ENCODE peak calls at places on chromosomes 1 and 21, in six cellular contexts. One of them, this sample, is unnamed.

GRCh38 chr1:226351709-226352108 is 42.7 kb upstream of the LIN9 start:
- DNase-seq in HuH-7: no peak
- DNase-seq in stimulated activated naive CD8-positive, alpha-beta T cell treated with anti-CD3 and anti-CD28 coated beads, Interleukin-15, Interleukin-2, amounts not matched to agents 100 U/mL and 50 U/mL, for 24 hours: no peak
- DNase-seq in stimulated activated CD4-positive, alpha-beta T cell treated with anti-CD3 and anti-CD28 coated beads, Interleukin-1b, Interleukin-23, amount 100 ng/mL, for 24 hours: no peak
- DNase-seq in HEK293T: no peak
- DNase-seq in neural crest cell: no peak
- DNase-seq in this sample: no peak

GRCh38 chr1:54371038-54371935 is 34.9 kb downstream of the SSBP3 start:
- DNase-seq in stimulated activated CD4-positive, alpha-beta T cell treated with anti-CD3 and anti-CD28 coated beads, Interleukin-1b, Interleukin-23, amount 100 ng/mL, for 24 hours: no peak
- DNase-seq in neural crest cell: no peak
- DNase-seq in stimulated activated naive CD8-positive, alpha-beta T cell treated with anti-CD3 and anti-CD28 coated beads, Interleukin-15, Interleukin-2, amounts not matched to agents 100 U/mL and 50 U/mL, for 24 hours: no peak
- DNase-seq in HuH-7: no peak
- DNase-seq in HEK293T: no peak
- DNase-seq in this sample: peak

GRCh38 chr1:150150511-150151021 is 850 bp downstream of the PLEKHO1 start:
- DNase-seq in neural crest cell: no peak
- DNase-seq in HEK293T: peak
- DNase-seq in HuH-7: peak
- DNase-seq in stimulated activated naive CD8-positive, alpha-beta T cell treated with anti-CD3 and anti-CD28 coated beads, Interleukin-15, Interleukin-2, amounts not matched to agents 100 U/mL and 50 U/mL, for 24 hours: peak
- DNase-seq in stimulated activated CD4-positive, alpha-beta T cell treated with anti-CD3 and anti-CD28 coated beads, Interleukin-1b, Interleukin-23, amount 100 ng/mL, for 24 hours: no peak
- DNase-seq in this sample: peak

GRCh38 chr1:160205242-160205973 is at the start of gene PEA15:
- DNase-seq in stimulated activated naive CD8-positive, alpha-beta T cell treated with anti-CD3 and anti-CD28 coated beads, Interleukin-15, Interleukin-2, amounts not matched to agents 100 U/mL and 50 U/mL, for 24 hours: peak
- DNase-seq in HEK293T: peak
- DNase-seq in HuH-7: peak
- DNase-seq in neural crest cell: peak
- DNase-seq in stimulated activated CD4-positive, alpha-beta T cell treated with anti-CD3 and anti-CD28 coated beads, Interleukin-1b, Interleukin-23, amount 100 ng/mL, for 24 hours: peak
- DNase-seq in this sample: peak

GRCh38 chr1:109483658-109484518 is at the start of gene ATXN7L2:
- DNase-seq in stimulated activated naive CD8-positive, alpha-beta T cell treated with anti-CD3 and anti-CD28 coated beads, Interleukin-15, Interleukin-2, amounts not matched to agents 100 U/mL and 50 U/mL, for 24 hours: peak
- DNase-seq in stimulated activated CD4-positive, alpha-beta T cell treated with anti-CD3 and anti-CD28 coated beads, Interleukin-1b, Interleukin-23, amount 100 ng/mL, for 24 hours: peak
- DNase-seq in HEK293T: peak
- DNase-seq in HuH-7: peak
- DNase-seq in neural crest cell: peak
- DNase-seq in this sample: peak

GRCh38 chr21:42315296-42315891 is at the start of gene TFF3:
- DNase-seq in HuH-7: peak
- DNase-seq in neural crest cell: no peak
- DNase-seq in stimulated activated naive CD8-positive, alpha-beta T cell treated with anti-CD3 and anti-CD28 coated beads, Interleukin-15, Interleukin-2, amounts not matched to agents 100 U/mL and 50 U/mL, for 24 hours: no peak
- DNase-seq in HEK293T: no peak
- DNase-seq in stimulated activated CD4-positive, alpha-beta T cell treated with anti-CD3 and anti-CD28 coated beads, Interleukin-1b, Interleukin-23, amount 100 ng/mL, for 24 hours: no peak
- DNase-seq in this sample: peak

GRCh38 chr1:219261454-219261853 is 87.8 kb downstream of the LYPLAL1 start:
- DNase-seq in HEK293T: no peak
- DNase-seq in neural crest cell: no peak
- DNase-seq in stimulated activated naive CD8-positive, alpha-beta T cell treated with anti-CD3 and anti-CD28 coated beads, Interleukin-15, Interleukin-2, amounts not matched to agents 100 U/mL and 50 U/mL, for 24 hours: no peak
- DNase-seq in stimulated activated CD4-positive, alpha-beta T cell treated with anti-CD3 and anti-CD28 coated beads, Interleukin-1b, Interleukin-23, amount 100 ng/mL, for 24 hours: no peak
- DNase-seq in HuH-7: no peak
- DNase-seq in this sample: no peak

GRCh38 chr1:160767417-160768294 is 28.3 kb upstream of the LY9 start:
- DNase-seq in HuH-7: no peak
- DNase-seq in stimulated activated CD4-positive, alpha-beta T cell treated with anti-CD3 and anti-CD28 coated beads, Interleukin-1b, Interleukin-23, amount 100 ng/mL, for 24 hours: peak
- DNase-seq in HEK293T: no peak
- DNase-seq in stimulated activated naive CD8-positive, alpha-beta T cell treated with anti-CD3 and anti-CD28 coated beads, Interleukin-15, Interleukin-2, amounts not matched to agents 100 U/mL and 50 U/mL, for 24 hours: peak
- DNase-seq in neural crest cell: no peak
- DNase-seq in this sample: no peak

GRCh38 chr21:46355161-46356004 is 31.4 kb downstream of the PCNT start:
- DNase-seq in HEK293T: no peak
- DNase-seq in stimulated activated naive CD8-positive, alpha-beta T cell treated with anti-CD3 and anti-CD28 coated beads, Interleukin-15, Interleukin-2, amounts not matched to agents 100 U/mL and 50 U/mL, for 24 hours: peak
- DNase-seq in neural crest cell: no peak
- DNase-seq in stimulated activated CD4-positive, alpha-beta T cell treated with anti-CD3 and anti-CD28 coated beads, Interleukin-1b, Interleukin-23, amount 100 ng/mL, for 24 hours: no peak
- DNase-seq in HuH-7: no peak
- DNase-seq in this sample: no peak

GRCh38 chr21:40707271-40707670 is 139.7 kb downstream of the DSCAM start:
- DNase-seq in HEK293T: no peak
- DNase-seq in HuH-7: no peak
- DNase-seq in stimulated activated naive CD8-positive, alpha-beta T cell treated with anti-CD3 and anti-CD28 coated beads, Interleukin-15, Interleukin-2, amounts not matched to agents 100 U/mL and 50 U/mL, for 24 hours: no peak
- DNase-seq in stimulated activated CD4-positive, alpha-beta T cell treated with anti-CD3 and anti-CD28 coated beads, Interleukin-1b, Interleukin-23, amount 100 ng/mL, for 24 hours: no peak
- DNase-seq in neural crest cell: no peak
- DNase-seq in this sample: no peak

GRCh38 chr1:171346866-171347265 is 32.9 kb downstream of the FMO4 start:
- DNase-seq in neural crest cell: no peak
- DNase-seq in HEK293T: no peak
- DNase-seq in HuH-7: no peak
- DNase-seq in stimulated activated naive CD8-positive, alpha-beta T cell treated with anti-CD3 and anti-CD28 coated beads, Interleukin-15, Interleukin-2, amounts not matched to agents 100 U/mL and 50 U/mL, for 24 hours: no peak
- DNase-seq in stimulated activated CD4-positive, alpha-beta T cell treated with anti-CD3 and anti-CD28 coated beads, Interleukin-1b, Interleukin-23, amount 100 ng/mL, for 24 hours: no peak
- DNase-seq in this sample: no peak

GRCh38 chr1:15158506-15159165 is 5.1 kb downstream of the TMEM51 start:
- DNase-seq in stimulated activated CD4-positive, alpha-beta T cell treated with anti-CD3 and anti-CD28 coated beads, Interleukin-1b, Interleukin-23, amount 100 ng/mL, for 24 hours: no peak
- DNase-seq in HuH-7: no peak
- DNase-seq in stimulated activated naive CD8-positive, alpha-beta T cell treated with anti-CD3 and anti-CD28 coated beads, Interleukin-15, Interleukin-2, amounts not matched to agents 100 U/mL and 50 U/mL, for 24 hours: no peak
- DNase-seq in neural crest cell: no peak
- DNase-seq in HEK293T: no peak
- DNase-seq in this sample: no peak

GRCh38 chr1:114344656-114345055 is 166.3 kb downstream of the TRIM33 start:
- DNase-seq in stimulated activated naive CD8-positive, alpha-beta T cell treated with anti-CD3 and anti-CD28 coated beads, Interleukin-15, Interleukin-2, amounts not matched to agents 100 U/mL and 50 U/mL, for 24 hours: no peak
- DNase-seq in stimulated activated CD4-positive, alpha-beta T cell treated with anti-CD3 and anti-CD28 coated beads, Interleukin-1b, Interleukin-23, amount 100 ng/mL, for 24 hours: no peak
- DNase-seq in HEK293T: no peak
- DNase-seq in neural crest cell: no peak
- DNase-seq in HuH-7: no peak
- DNase-seq in this sample: no peak

GRCh38 chr1:204513117-204513716 is 3.0 kb upstream of the MDM4 start:
- DNase-seq in neural crest cell: no peak
- DNase-seq in HEK293T: no peak
- DNase-seq in HuH-7: no peak
- DNase-seq in stimulated activated CD4-positive, alpha-beta T cell treated with anti-CD3 and anti-CD28 coated beads, Interleukin-1b, Interleukin-23, amount 100 ng/mL, for 24 hours: no peak
- DNase-seq in stimulated activated naive CD8-positive, alpha-beta T cell treated with anti-CD3 and anti-CD28 coated beads, Interleukin-15, Interleukin-2, amounts not matched to agents 100 U/mL and 50 U/mL, for 24 hours: peak
- DNase-seq in this sample: no peak

GRCh38 chr1:17909634-17910033 is 154.5 kb downstream of the ACTL8 start:
- DNase-seq in stimulated activated naive CD8-positive, alpha-beta T cell treated with anti-CD3 and anti-CD28 coated beads, Interleukin-15, Interleukin-2, amounts not matched to agents 100 U/mL and 50 U/mL, for 24 hours: peak
- DNase-seq in HEK293T: peak
- DNase-seq in neural crest cell: peak
- DNase-seq in HuH-7: no peak
- DNase-seq in stimulated activated CD4-positive, alpha-beta T cell treated with anti-CD3 and anti-CD28 coated beads, Interleukin-1b, Interleukin-23, amount 100 ng/mL, for 24 hours: no peak
- DNase-seq in this sample: no peak

GRCh38 chr1:31765041-31765467 is 914 bp upstream of the ADGRB2 start:
- DNase-seq in stimulated activated CD4-positive, alpha-beta T cell treated with anti-CD3 and anti-CD28 coated beads, Interleukin-1b, Interleukin-23, amount 100 ng/mL, for 24 hours: no peak
- DNase-seq in HuH-7: peak
- DNase-seq in neural crest cell: peak
- DNase-seq in HEK293T: peak
- DNase-seq in stimulated activated naive CD8-positive, alpha-beta T cell treated with anti-CD3 and anti-CD28 coated beads, Interleukin-15, Interleukin-2, amounts not matched to agents 100 U/mL and 50 U/mL, for 24 hours: peak
- DNase-seq in this sample: no peak

GRCh38 chr1:228939881-228940392 is 204.7 kb downstream of the RHOU start:
- DNase-seq in neural crest cell: no peak
- DNase-seq in HuH-7: no peak
- DNase-seq in stimulated activated CD4-positive, alpha-beta T cell treated with anti-CD3 and anti-CD28 coated beads, Interleukin-1b, Interleukin-23, amount 100 ng/mL, for 24 hours: no peak
- DNase-seq in HEK293T: no peak
- DNase-seq in stimulated activated naive CD8-positive, alpha-beta T cell treated with anti-CD3 and anti-CD28 coated beads, Interleukin-15, Interleukin-2, amounts not matched to agents 100 U/mL and 50 U/mL, for 24 hours: no peak
- DNase-seq in this sample: no peak

GRCh38 chr1:113874017-113874879 is 2.7 kb upstream of the PTPN22 start:
- DNase-seq in HEK293T: peak
- DNase-seq in stimulated activated naive CD8-positive, alpha-beta T cell treated with anti-CD3 and anti-CD28 coated beads, Interleukin-15, Interleukin-2, amounts not matched to agents 100 U/mL and 50 U/mL, for 24 hours: peak
- DNase-seq in stimulated activated CD4-positive, alpha-beta T cell treated with anti-CD3 and anti-CD28 coated beads, Interleukin-1b, Interleukin-23, amount 100 ng/mL, for 24 hours: no peak
- DNase-seq in neural crest cell: no peak
- DNase-seq in HuH-7: peak
- DNase-seq in this sample: peak

GRCh38 chr1:112460672-112461071 is 48.1 kb upstream of the WNT2B start:
- DNase-seq in HEK293T: no peak
- DNase-seq in neural crest cell: no peak
- DNase-seq in stimulated activated CD4-positive, alpha-beta T cell treated with anti-CD3 and anti-CD28 coated beads, Interleukin-1b, Interleukin-23, amount 100 ng/mL, for 24 hours: no peak
- DNase-seq in HuH-7: no peak
- DNase-seq in stimulated activated naive CD8-positive, alpha-beta T cell treated with anti-CD3 and anti-CD28 coated beads, Interleukin-15, Interleukin-2, amounts not matched to agents 100 U/mL and 50 U/mL, for 24 hours: no peak
- DNase-seq in this sample: no peak

GRCh38 chr1:85599076-85599491 is 18.5 kb downstream of the CCN1 start:
- DNase-seq in stimulated activated CD4-positive, alpha-beta T cell treated with anti-CD3 and anti-CD28 coated beads, Interleukin-1b, Interleukin-23, amount 100 ng/mL, for 24 hours: no peak
- DNase-seq in stimulated activated naive CD8-positive, alpha-beta T cell treated with anti-CD3 and anti-CD28 coated beads, Interleukin-15, Interleukin-2, amounts not matched to agents 100 U/mL and 50 U/mL, for 24 hours: no peak
- DNase-seq in HuH-7: no peak
- DNase-seq in HEK293T: no peak
- DNase-seq in neural crest cell: no peak
- DNase-seq in this sample: no peak

GRCh38 chr1:207309775-207310273 is 11.7 kb upstream of the CD55 start:
- DNase-seq in stimulated activated naive CD8-positive, alpha-beta T cell treated with anti-CD3 and anti-CD28 coated beads, Interleukin-15, Interleukin-2, amounts not matched to agents 100 U/mL and 50 U/mL, for 24 hours: peak
- DNase-seq in stimulated activated CD4-positive, alpha-beta T cell treated with anti-CD3 and anti-CD28 coated beads, Interleukin-1b, Interleukin-23, amount 100 ng/mL, for 24 hours: no peak
- DNase-seq in HEK293T: no peak
- DNase-seq in neural crest cell: no peak
- DNase-seq in HuH-7: no peak
- DNase-seq in this sample: peak

GRCh38 chr1:202210370-202210769 is 16.8 kb downstream of the LGR6 start:
- DNase-seq in stimulated activated CD4-positive, alpha-beta T cell treated with anti-CD3 and anti-CD28 coated beads, Interleukin-1b, Interleukin-23, amount 100 ng/mL, for 24 hours: no peak
- DNase-seq in neural crest cell: no peak
- DNase-seq in stimulated activated naive CD8-positive, alpha-beta T cell treated with anti-CD3 and anti-CD28 coated beads, Interleukin-15, Interleukin-2, amounts not matched to agents 100 U/mL and 50 U/mL, for 24 hours: no peak
- DNase-seq in HEK293T: peak
- DNase-seq in HuH-7: no peak
- DNase-seq in this sample: no peak

GRCh38 chr1:172948457-172948856 is 102.3 kb downstream of the TNFSF18 start:
- DNase-seq in stimulated activated CD4-positive, alpha-beta T cell treated with anti-CD3 and anti-CD28 coated beads, Interleukin-1b, Interleukin-23, amount 100 ng/mL, for 24 hours: no peak
- DNase-seq in HuH-7: no peak
- DNase-seq in stimulated activated naive CD8-positive, alpha-beta T cell treated with anti-CD3 and anti-CD28 coated beads, Interleukin-15, Interleukin-2, amounts not matched to agents 100 U/mL and 50 U/mL, for 24 hours: peak
- DNase-seq in neural crest cell: no peak
- DNase-seq in HEK293T: no peak
- DNase-seq in this sample: no peak

GRCh38 chr1:160996195-160996594 is 24.8 kb downstream of the F11R start:
- DNase-seq in neural crest cell: no peak
- DNase-seq in stimulated activated CD4-positive, alpha-beta T cell treated with anti-CD3 and anti-CD28 coated beads, Interleukin-1b, Interleukin-23, amount 100 ng/mL, for 24 hours: no peak
- DNase-seq in HuH-7: no peak
- DNase-seq in stimulated activated naive CD8-positive, alpha-beta T cell treated with anti-CD3 and anti-CD28 coated beads, Interleukin-15, Interleukin-2, amounts not matched to agents 100 U/mL and 50 U/mL, for 24 hours: no peak
- DNase-seq in HEK293T: no peak
- DNase-seq in this sample: no peak

GRCh38 chr1:39952359-39953110 is 2.4 kb upstream of the MFSD2A start:
- DNase-seq in neural crest cell: no peak
- DNase-seq in HuH-7: peak
- DNase-seq in stimulated activated naive CD8-positive, alpha-beta T cell treated with anti-CD3 and anti-CD28 coated beads, Interleukin-15, Interleukin-2, amounts not matched to agents 100 U/mL and 50 U/mL, for 24 hours: no peak
- DNase-seq in stimulated activated CD4-positive, alpha-beta T cell treated with anti-CD3 and anti-CD28 coated beads, Interleukin-1b, Interleukin-23, amount 100 ng/mL, for 24 hours: no peak
- DNase-seq in HEK293T: no peak
- DNase-seq in this sample: no peak

GRCh38 chr1:51897699-51898031 is 19.1 kb upstream of the NRDC start:
- DNase-seq in stimulated activated naive CD8-positive, alpha-beta T cell treated with anti-CD3 and anti-CD28 coated beads, Interleukin-15, Interleukin-2, amounts not matched to agents 100 U/mL and 50 U/mL, for 24 hours: no peak
- DNase-seq in stimulated activated CD4-positive, alpha-beta T cell treated with anti-CD3 and anti-CD28 coated beads, Interleukin-1b, Interleukin-23, amount 100 ng/mL, for 24 hours: no peak
- DNase-seq in neural crest cell: no peak
- DNase-seq in HEK293T: no peak
- DNase-seq in HuH-7: no peak
- DNase-seq in this sample: no peak

GRCh38 chr1:171160181-171160580 is 24.9 kb upstream of the FMO2 start:
- DNase-seq in HEK293T: no peak
- DNase-seq in HuH-7: no peak
- DNase-seq in neural crest cell: no peak
- DNase-seq in stimulated activated naive CD8-positive, alpha-beta T cell treated with anti-CD3 and anti-CD28 coated beads, Interleukin-15, Interleukin-2, amounts not matched to agents 100 U/mL and 50 U/mL, for 24 hours: no peak
- DNase-seq in stimulated activated CD4-positive, alpha-beta T cell treated with anti-CD3 and anti-CD28 coated beads, Interleukin-1b, Interleukin-23, amount 100 ng/mL, for 24 hours: no peak
- DNase-seq in this sample: no peak

GRCh38 chr21:44261191-44261631 is 486 bp downstream of the DNMT3L start:
- DNase-seq in stimulated activated CD4-positive, alpha-beta T cell treated with anti-CD3 and anti-CD28 coated beads, Interleukin-1b, Interleukin-23, amount 100 ng/mL, for 24 hours: no peak
- DNase-seq in HEK293T: no peak
- DNase-seq in stimulated activated naive CD8-positive, alpha-beta T cell treated with anti-CD3 and anti-CD28 coated beads, Interleukin-15, Interleukin-2, amounts not matched to agents 100 U/mL and 50 U/mL, for 24 hours: no peak
- DNase-seq in neural crest cell: no peak
- DNase-seq in HuH-7: no peak
- DNase-seq in this sample: no peak

GRCh38 chr1:180239145-180240096 is 9.4 kb downstream of the LHX4 start:
- DNase-seq in stimulated activated naive CD8-positive, alpha-beta T cell treated with anti-CD3 and anti-CD28 coated beads, Interleukin-15, Interleukin-2, amounts not matched to agents 100 U/mL and 50 U/mL, for 24 hours: no peak
- DNase-seq in neural crest cell: no peak
- DNase-seq in HuH-7: no peak
- DNase-seq in stimulated activated CD4-positive, alpha-beta T cell treated with anti-CD3 and anti-CD28 coated beads, Interleukin-1b, Interleukin-23, amount 100 ng/mL, for 24 hours: no peak
- DNase-seq in HEK293T: no peak
- DNase-seq in this sample: no peak

GRCh38 chr1:206540044-206540758 is 32.9 kb downstream of the RASSF5 start:
- DNase-seq in neural crest cell: no peak
- DNase-seq in stimulated activated naive CD8-positive, alpha-beta T cell treated with anti-CD3 and anti-CD28 coated beads, Interleukin-15, Interleukin-2, amounts not matched to agents 100 U/mL and 50 U/mL, for 24 hours: no peak
- DNase-seq in HuH-7: no peak
- DNase-seq in stimulated activated CD4-positive, alpha-beta T cell treated with anti-CD3 and anti-CD28 coated beads, Interleukin-1b, Interleukin-23, amount 100 ng/mL, for 24 hours: no peak
- DNase-seq in HEK293T: no peak
- DNase-seq in this sample: peak

GRCh38 chr1:3555131-3555920 is 56.0 kb downstream of the MEGF6 start:
- DNase-seq in neural crest cell: no peak
- DNase-seq in stimulated activated naive CD8-positive, alpha-beta T cell treated with anti-CD3 and anti-CD28 coated beads, Interleukin-15, Interleukin-2, amounts not matched to agents 100 U/mL and 50 U/mL, for 24 hours: no peak
- DNase-seq in HEK293T: no peak
- DNase-seq in HuH-7: no peak
- DNase-seq in stimulated activated CD4-positive, alpha-beta T cell treated with anti-CD3 and anti-CD28 coated beads, Interleukin-1b, Interleukin-23, amount 100 ng/mL, for 24 hours: no peak
- DNase-seq in this sample: no peak

GRCh38 chr1:44408181-44409018 is 3.3 kb downstream of the RNF220 start:
- DNase-seq in stimulated activated naive CD8-positive, alpha-beta T cell treated with anti-CD3 and anti-CD28 coated beads, Interleukin-15, Interleukin-2, amounts not matched to agents 100 U/mL and 50 U/mL, for 24 hours: peak
- DNase-seq in HEK293T: peak
- DNase-seq in HuH-7: peak
- DNase-seq in neural crest cell: peak
- DNase-seq in stimulated activated CD4-positive, alpha-beta T cell treated with anti-CD3 and anti-CD28 coated beads, Interleukin-1b, Interleukin-23, amount 100 ng/mL, for 24 hours: no peak
- DNase-seq in this sample: no peak

GRCh38 chr1:181134543-181135461 is 46.3 kb downstream of the IER5 start:
- DNase-seq in HEK293T: no peak
- DNase-seq in stimulated activated CD4-positive, alpha-beta T cell treated with anti-CD3 and anti-CD28 coated beads, Interleukin-1b, Interleukin-23, amount 100 ng/mL, for 24 hours: no peak
- DNase-seq in stimulated activated naive CD8-positive, alpha-beta T cell treated with anti-CD3 and anti-CD28 coated beads, Interleukin-15, Interleukin-2, amounts not matched to agents 100 U/mL and 50 U/mL, for 24 hours: peak
- DNase-seq in neural crest cell: no peak
- DNase-seq in HuH-7: no peak
- DNase-seq in this sample: peak

GRCh38 chr1:26677306-26678115 is 18.3 kb upstream of the ARID1A start:
- DNase-seq in stimulated activated CD4-positive, alpha-beta T cell treated with anti-CD3 and anti-CD28 coated beads, Interleukin-1b, Interleukin-23, amount 100 ng/mL, for 24 hours: no peak
- DNase-seq in HEK293T: peak
- DNase-seq in stimulated activated naive CD8-positive, alpha-beta T cell treated with anti-CD3 and anti-CD28 coated beads, Interleukin-15, Interleukin-2, amounts not matched to agents 100 U/mL and 50 U/mL, for 24 hours: peak
- DNase-seq in neural crest cell: no peak
- DNase-seq in HuH-7: peak
- DNase-seq in this sample: peak

GRCh38 chr1:154992721-154993571 is 440 bp upstream of the LENEP start:
- DNase-seq in stimulated activated naive CD8-positive, alpha-beta T cell treated with anti-CD3 and anti-CD28 coated beads, Interleukin-15, Interleukin-2, amounts not matched to agents 100 U/mL and 50 U/mL, for 24 hours: no peak
- DNase-seq in HuH-7: no peak
- DNase-seq in stimulated activated CD4-positive, alpha-beta T cell treated with anti-CD3 and anti-CD28 coated beads, Interleukin-1b, Interleukin-23, amount 100 ng/mL, for 24 hours: no peak
- DNase-seq in HEK293T: no peak
- DNase-seq in neural crest cell: no peak
- DNase-seq in this sample: no peak

This sample was measured in transverse colon.